ENCODE peak calls at places on chromosome 3, in nine cellular contexts. F, B, Q, Y, U, H, I, X and S are unnamed samples.

GRCh38 chr3:160999268-160999667 is 105.9 kb downstream of the B3GALNT1 start:
- DNase-seq in X (no peak), Y (no peak), H (no peak), U (no peak), F (no peak), I (no peak), Q (no peak), B (no peak), S (no peak)

GRCh38 chr3:137687181-137687880 is 76.8 kb upstream of the SOX14 start:
- DNase-seq in X (no peak), I (peak; percentile 68), U (no peak), H (no peak), B (no peak), Y (no peak), Q (no peak), F (no peak), S (no peak)

GRCh38 chr3:30435950-30436349 is 170.5 kb upstream of the TGFBR2 start:
- DNase-seq in I (no peak), X (no peak), Y (peak; percentile 3), B (no peak), Q (no peak), F (peak; percentile 32), U (no peak), H (no peak), S (no peak)

GRCh38 chr3:119187266-119187665 is 13.9 kb downstream of the UPK1B start:
- DNase-seq in Q (no peak), I (no peak), H (no peak), X (no peak), B (no peak), U (no peak), F (no peak), Y (no peak), S (no peak)

GRCh38 chr3:196632033-196632751 is 7.3 kb upstream of the NRROS start:
- DNase-seq in H (peak; percentile 89), B (peak; percentile 77), I (peak; percentile 95), F (peak; percentile 76), Q (peak; percentile 100), Y (peak; percentile 95), U (peak; percentile 96), X (peak; percentile 87), S (peak; percentile 87)

GRCh38 chr3:46849686-46850467 is 13.4 kb downstream of the MYL3 start:
- DNase-seq in F (no peak), X (no peak), U (no peak), Y (no peak), I (no peak), Q (no peak), B (no peak), H (no peak), S (no peak)

GRCh38 chr3:128823638-128824037 is 55.8 kb upstream of the ACAD9 start:
- DNase-seq in U (no peak), F (no peak), B (no peak), I (no peak), Y (no peak), Q (no peak), X (no peak), H (no peak), S (no peak)

GRCh38 chr3:151871639-151872468 is 1.6 kb upstream of the SUCNR1 start:
- DNase-seq in B (no peak), U (no peak), X (no peak), I (no peak), Y (peak; percentile 41), H (no peak), F (no peak), Q (peak; percentile 97), S (peak; percentile 21)

GRCh38 chr3:16767006-16767405 is 117.7 kb upstream of the PLCL2 start:
- DNase-seq in B (no peak), X (no peak), U (no peak), H (no peak), F (no peak), I (no peak), Y (no peak), Q (no peak), S (no peak)